ENCODE peak calls at places on chromosomes 5 and 9, in eight cellular contexts. One of them, this sample, is unnamed.

GRCh38 chr5:37198842-37199241 is 50.3 kb downstream of the CPLANE1 start:
- DNase-seq in mammary epithelial cell: no peak
- DNase-seq in stimulated activated CD8-positive, alpha-beta memory T cell treated with anti-CD3 and anti-CD28 coated beads, Interleukin-15, amount 100 ng/mL, for 4 hours: no peak
- DNase-seq in GM12865: no peak
- DNase-seq in stimulated activated CD4-positive, alpha-beta T cell treated with anti-CD3 and anti-CD28 coated beads, Interleukin-1b, Interleukin-23, amount 100 ng/mL, for 1 hour: no peak
- DNase-seq in astrocyte of the spinal cord: no peak
- DNase-seq in NCI-H146: no peak
- DNase-seq in activated CD8-positive, alpha-beta memory T cell treated with anti-CD3 and anti-CD28 coated beads for 48 hours: no peak
- DNase-seq in this sample: no peak

GRCh38 chr5:97208184-97208713 is 25.2 kb upstream of the RIOK2 start:
- DNase-seq in mammary epithelial cell: no peak
- DNase-seq in stimulated activated CD8-positive, alpha-beta memory T cell treated with anti-CD3 and anti-CD28 coated beads, Interleukin-15, amount 100 ng/mL, for 4 hours: no peak
- DNase-seq in GM12865: no peak
- DNase-seq in stimulated activated CD4-positive, alpha-beta T cell treated with anti-CD3 and anti-CD28 coated beads, Interleukin-1b, Interleukin-23, amount 100 ng/mL, for 1 hour: no peak
- DNase-seq in astrocyte of the spinal cord: no peak
- DNase-seq in NCI-H146: no peak
- DNase-seq in activated CD8-positive, alpha-beta memory T cell treated with anti-CD3 and anti-CD28 coated beads for 48 hours: no peak
- DNase-seq in this sample: no peak

GRCh38 chr5:173848986-173849596 is 39.1 kb upstream of the CPEB4 start:
- DNase-seq in mammary epithelial cell: peak
- DNase-seq in stimulated activated CD8-positive, alpha-beta memory T cell treated with anti-CD3 and anti-CD28 coated beads, Interleukin-15, amount 100 ng/mL, for 4 hours: no peak
- DNase-seq in GM12865: no peak
- DNase-seq in stimulated activated CD4-positive, alpha-beta T cell treated with anti-CD3 and anti-CD28 coated beads, Interleukin-1b, Interleukin-23, amount 100 ng/mL, for 1 hour: no peak
- DNase-seq in astrocyte of the spinal cord: no peak
- DNase-seq in NCI-H146: no peak
- DNase-seq in activated CD8-positive, alpha-beta memory T cell treated with anti-CD3 and anti-CD28 coated beads for 48 hours: no peak
- DNase-seq in this sample: no peak

GRCh38 chr9:121321039-121321503 is 49.0 kb downstream of the STOM start:
- DNase-seq in mammary epithelial cell: no peak
- DNase-seq in stimulated activated CD8-positive, alpha-beta memory T cell treated with anti-CD3 and anti-CD28 coated beads, Interleukin-15, amount 100 ng/mL, for 4 hours: no peak
- DNase-seq in GM12865: no peak
- DNase-seq in stimulated activated CD4-positive, alpha-beta T cell treated with anti-CD3 and anti-CD28 coated beads, Interleukin-1b, Interleukin-23, amount 100 ng/mL, for 1 hour: no peak
- DNase-seq in astrocyte of the spinal cord: peak
- DNase-seq in NCI-H146: no peak
- DNase-seq in activated CD8-positive, alpha-beta memory T cell treated with anti-CD3 and anti-CD28 coated beads for 48 hours: no peak
- DNase-seq in this sample: no peak

GRCh38 chr9:36499156-36499886 is 73.4 kb upstream of the MELK start:
- DNase-seq in mammary epithelial cell: no peak
- DNase-seq in stimulated activated CD8-positive, alpha-beta memory T cell treated with anti-CD3 and anti-CD28 coated beads, Interleukin-15, amount 100 ng/mL, for 4 hours: no peak
- DNase-seq in GM12865: no peak
- DNase-seq in stimulated activated CD4-positive, alpha-beta T cell treated with anti-CD3 and anti-CD28 coated beads, Interleukin-1b, Interleukin-23, amount 100 ng/mL, for 1 hour: no peak
- DNase-seq in astrocyte of the spinal cord: no peak
- DNase-seq in NCI-H146: peak
- DNase-seq in activated CD8-positive, alpha-beta memory T cell treated with anti-CD3 and anti-CD28 coated beads for 48 hours: no peak
- DNase-seq in this sample: no peak

GRCh38 chr5:112823656-112824055 is 37.4 kb upstream of the SRP19 start:
- DNase-seq in mammary epithelial cell: no peak
- DNase-seq in stimulated activated CD8-positive, alpha-beta memory T cell treated with anti-CD3 and anti-CD28 coated beads, Interleukin-15, amount 100 ng/mL, for 4 hours: no peak
- DNase-seq in GM12865: no peak
- DNase-seq in stimulated activated CD4-positive, alpha-beta T cell treated with anti-CD3 and anti-CD28 coated beads, Interleukin-1b, Interleukin-23, amount 100 ng/mL, for 1 hour: no peak
- DNase-seq in astrocyte of the spinal cord: no peak
- DNase-seq in NCI-H146: no peak
- DNase-seq in activated CD8-positive, alpha-beta memory T cell treated with anti-CD3 and anti-CD28 coated beads for 48 hours: no peak
- DNase-seq in this sample: no peak

GRCh38 chr5:61280205-61280604 is 51.9 kb upstream of the ZSWIM6 start:
- DNase-seq in mammary epithelial cell: peak
- DNase-seq in stimulated activated CD8-positive, alpha-beta memory T cell treated with anti-CD3 and anti-CD28 coated beads, Interleukin-15, amount 100 ng/mL, for 4 hours: no peak
- DNase-seq in GM12865: peak
- DNase-seq in stimulated activated CD4-positive, alpha-beta T cell treated with anti-CD3 and anti-CD28 coated beads, Interleukin-1b, Interleukin-23, amount 100 ng/mL, for 1 hour: no peak
- DNase-seq in astrocyte of the spinal cord: peak
- DNase-seq in NCI-H146: peak
- DNase-seq in activated CD8-positive, alpha-beta memory T cell treated with anti-CD3 and anti-CD28 coated beads for 48 hours: no peak
- DNase-seq in this sample: no peak

GRCh38 chr5:15893866-15894265 is 285.7 kb downstream of the MARCHF11 start:
- DNase-seq in mammary epithelial cell: no peak
- DNase-seq in stimulated activated CD8-positive, alpha-beta memory T cell treated with anti-CD3 and anti-CD28 coated beads, Interleukin-15, amount 100 ng/mL, for 4 hours: no peak
- DNase-seq in GM12865: no peak
- DNase-seq in stimulated activated CD4-positive, alpha-beta T cell treated with anti-CD3 and anti-CD28 coated beads, Interleukin-1b, Interleukin-23, amount 100 ng/mL, for 1 hour: no peak
- DNase-seq in astrocyte of the spinal cord: no peak
- DNase-seq in NCI-H146: no peak
- DNase-seq in activated CD8-positive, alpha-beta memory T cell treated with anti-CD3 and anti-CD28 coated beads for 48 hours: no peak
- DNase-seq in this sample: no peak

GRCh38 chr5:108430931-108431608 is 49.2 kb upstream of the FBXL17 start:
- DNase-seq in mammary epithelial cell: no peak
- DNase-seq in stimulated activated CD8-positive, alpha-beta memory T cell treated with anti-CD3 and anti-CD28 coated beads, Interleukin-15, amount 100 ng/mL, for 4 hours: no peak
- DNase-seq in GM12865: no peak
- DNase-seq in stimulated activated CD4-positive, alpha-beta T cell treated with anti-CD3 and anti-CD28 coated beads, Interleukin-1b, Interleukin-23, amount 100 ng/mL, for 1 hour: no peak
- DNase-seq in astrocyte of the spinal cord: no peak
- DNase-seq in NCI-H146: no peak
- DNase-seq in activated CD8-positive, alpha-beta memory T cell treated with anti-CD3 and anti-CD28 coated beads for 48 hours: no peak
- DNase-seq in this sample: no peak

GRCh38 chr9:111178361-111179043 is 140.2 kb upstream of the LPAR1 start:
- DNase-seq in mammary epithelial cell: no peak
- DNase-seq in stimulated activated CD8-positive, alpha-beta memory T cell treated with anti-CD3 and anti-CD28 coated beads, Interleukin-15, amount 100 ng/mL, for 4 hours: no peak
- DNase-seq in GM12865: peak
- DNase-seq in stimulated activated CD4-positive, alpha-beta T cell treated with anti-CD3 and anti-CD28 coated beads, Interleukin-1b, Interleukin-23, amount 100 ng/mL, for 1 hour: no peak
- DNase-seq in astrocyte of the spinal cord: peak
- DNase-seq in NCI-H146: no peak
- DNase-seq in activated CD8-positive, alpha-beta memory T cell treated with anti-CD3 and anti-CD28 coated beads for 48 hours: no peak
- DNase-seq in this sample: no peak

GRCh38 chr9:81150016-81150625 is 539.2 kb downstream of the TLE1 start:
- DNase-seq in mammary epithelial cell: no peak
- DNase-seq in stimulated activated CD8-positive, alpha-beta memory T cell treated with anti-CD3 and anti-CD28 coated beads, Interleukin-15, amount 100 ng/mL, for 4 hours: no peak
- DNase-seq in GM12865: no peak
- DNase-seq in stimulated activated CD4-positive, alpha-beta T cell treated with anti-CD3 and anti-CD28 coated beads, Interleukin-1b, Interleukin-23, amount 100 ng/mL, for 1 hour: no peak
- DNase-seq in astrocyte of the spinal cord: peak
- DNase-seq in NCI-H146: no peak
- DNase-seq in activated CD8-positive, alpha-beta memory T cell treated with anti-CD3 and anti-CD28 coated beads for 48 hours: no peak
- DNase-seq in this sample: no peak

GRCh38 chr5:2132497-2132847 is 249.7 kb upstream of the IRX4 start:
- DNase-seq in mammary epithelial cell: no peak
- DNase-seq in stimulated activated CD8-positive, alpha-beta memory T cell treated with anti-CD3 and anti-CD28 coated beads, Interleukin-15, amount 100 ng/mL, for 4 hours: no peak
- DNase-seq in GM12865: no peak
- DNase-seq in stimulated activated CD4-positive, alpha-beta T cell treated with anti-CD3 and anti-CD28 coated beads, Interleukin-1b, Interleukin-23, amount 100 ng/mL, for 1 hour: no peak
- DNase-seq in astrocyte of the spinal cord: no peak
- DNase-seq in NCI-H146: no peak
- DNase-seq in activated CD8-positive, alpha-beta memory T cell treated with anti-CD3 and anti-CD28 coated beads for 48 hours: no peak
- DNase-seq in this sample: no peak